ENCODE peak calls at places on chromosomes 13 and 19, in four cellular contexts. G, R, Y and V are unnamed samples.

GRCh38 chr13:50893211-50893852 is 16.3 kb upstream of the RNASEH2B start:
- DNase-seq in G (no peak), Y (peak), R (no peak), V (no peak)

GRCh38 chr13:91748416-91749089 is 350.1 kb downstream of the GPC5 start:
- DNase-seq in Y (no peak), R (no peak), G (no peak), V (no peak)

GRCh38 chr13:106612688-106613087 is 44.8 kb upstream of the ARGLU1 start:
- DNase-seq in Y (peak), G (no peak), R (peak), V (no peak)

GRCh38 chr13:90956036-90956435 is 391.5 kb upstream of the MIR17HG start:
- DNase-seq in R (no peak), G (no peak), Y (no peak), V (no peak)

GRCh38 chr13:20128459-20128927 is 32.4 kb downstream of the GJA3 start:
- DNase-seq in Y (no peak), R (no peak), G (no peak), V (no peak)

GRCh38 chr13:23087884-23088283 is 92.9 kb upstream of the SGCG start:
- DNase-seq in Y (peak), G (no peak), R (peak), V (no peak)

GRCh38 chr13:48094404-48094780 is 512 bp downstream of the MED4 start:
- DNase-seq in G (no peak), Y (peak), R (no peak), V (no peak)

GRCh38 chr19:37466277-37466797 is 907 bp downstream of the ZNF569 start:
- DNase-seq in Y (no peak), R (no peak), G (no peak), V (no peak)

GRCh38 chr19:55197531-55197930 is 11.8 kb downstream of the PTPRH start:
- DNase-seq in R (no peak), Y (no peak), G (no peak), V (no peak)

GRCh38 chr13:51000576-51001260 is 91.1 kb downstream of the RNASEH2B start:
- DNase-seq in R (no peak), Y (peak), G (no peak), V (no peak)

GRCh38 chr19:33302175-33302973 is at the start of gene CEBPA:
- DNase-seq in G (peak), R (peak), Y (peak), V (peak)

GRCh38 chr13:21233086-21233485 is 56.6 kb downstream of the MRPL57 start:
- DNase-seq in G (no peak), Y (no peak), R (no peak), V (no peak)

GRCh38 chr19:55384576-55385235 is 614 bp upstream of the TMEM238 start:
- DNase-seq in G (no peak), Y (no peak), R (no peak), V (no peak)

GRCh38 chr13:42996584-42996983 is 4.5 kb upstream of the EPSTI1 start:
- DNase-seq in R (peak), G (no peak), Y (peak), V (no peak)

GRCh38 chr13:56501750-56502149 is 639.0 kb upstream of the PRR20A start:
- DNase-seq in R (no peak), Y (no peak), G (no peak), V (no peak)

GRCh38 chr19:39497850-39498261 is 891 bp upstream of the DLL3 start:
- DNase-seq in Y (peak), G (peak), R (no peak), V (peak)

GRCh38 chr13:52399708-52400107 is 6.3 kb downstream of the THSD1 start:
- DNase-seq in G (no peak), R (no peak), Y (peak), V (no peak)

GRCh38 chr19:4622695-4623421 is 16.5 kb upstream of the TNFAIP8L1 start:
- DNase-seq in G (no peak), Y (no peak), R (no peak), V (no peak)

GRCh38 chr13:68749801-68750200 is 1357.8 kb upstream of the ATXN8OS start:
- DNase-seq in R (no peak), G (no peak), Y (no peak), V (no peak)

GRCh38 chr13:38670627-38671026 is 16.2 kb upstream of the FREM2 start:
- DNase-seq in G (no peak), R (no peak), Y (peak), V (no peak)

GRCh38 chr19:4976412-4977298 is 7.7 kb downstream of the KDM4B start:
- DNase-seq in R (no peak), Y (peak), G (no peak), V (peak)

DNA sequence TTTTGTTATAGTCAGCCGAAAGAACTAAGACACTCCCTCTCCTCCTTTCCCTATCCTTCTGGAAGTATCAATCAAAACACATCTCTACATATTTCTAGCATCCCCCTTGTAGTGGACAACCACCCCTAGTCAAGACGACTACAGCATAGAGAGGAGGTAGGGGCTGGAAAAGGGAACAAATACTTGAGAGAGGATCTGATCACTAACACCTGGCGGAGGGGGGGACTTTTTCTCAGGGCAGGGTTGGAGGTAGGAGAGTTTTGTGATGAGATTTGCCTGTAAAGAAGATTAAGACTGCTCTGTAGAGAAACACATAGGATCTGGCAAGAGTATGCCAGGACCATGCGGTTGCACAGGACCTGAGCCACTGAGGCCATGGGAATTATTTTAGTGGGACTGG is 208.1 kb downstream of the SHISA2 start:
- DNase-seq in G (no peak), Y (no peak), R (no peak), V (no peak)
- TF ChIP-seq CTCF in G (no peak), Y (no peak), R (no peak), V (no peak)

GRCh38 chr13:102325321-102325720 is 76.5 kb downstream of the FGF14 start:
- DNase-seq in G (no peak), Y (no peak), R (no peak), V (no peak)

GRCh38 chr13:102326381-102327118 is 75.3 kb downstream of the FGF14 start:
- DNase-seq in G (no peak), Y (no peak), R (no peak), V (no peak)

GRCh38 chr13:102322211-102322610 is 79.6 kb downstream of the FGF14 start:
- DNase-seq in Y (no peak), G (no peak), R (no peak), V (no peak)

GRCh38 chr13:102323505-102323904 is 78.3 kb downstream of the FGF14 start:
- DNase-seq in R (no peak), Y (no peak), G (no peak), V (no peak)

GRCh38 chr13:102323012-102323411 is 78.8 kb downstream of the FGF14 start:
- DNase-seq in Y (no peak), R (no peak), G (no peak), V (no peak)
- H3K27ac ChIP-seq in Y (no peak), R (no peak), G (no peak), V (no peak)

GRCh38 chr19:21322528-21322927 is 6.7 kb downstream of the ZNF708 start:
- DNase-seq in G (peak), R (no peak), Y (no peak), V (no peak)
- H3K4me3 ChIP-seq in G (peak), R (no peak), Y (no peak), V (no peak)

DNA sequence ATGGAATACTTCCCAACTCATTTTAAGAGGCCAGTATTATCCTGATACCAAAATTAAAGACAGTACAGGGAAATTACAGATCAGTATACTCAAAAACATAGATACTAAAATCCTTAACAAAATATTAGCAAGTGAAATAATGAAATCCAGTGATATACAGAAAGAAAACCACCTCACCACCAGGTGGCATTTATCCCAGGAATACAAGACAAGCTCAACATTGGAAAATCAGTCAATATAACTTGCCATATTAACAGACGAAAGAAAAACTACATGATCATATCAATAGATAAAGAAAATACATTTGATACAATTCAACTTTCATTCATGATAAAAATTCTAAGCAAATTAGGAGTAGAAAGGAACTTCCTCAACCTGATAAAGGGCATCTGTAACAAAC is 6.7 kb upstream of the GNA15 start:
- DNase-seq in G (no peak), Y (peak), R (peak), V (no peak)
- TF ChIP-seq CTCF in G (peak), Y (peak), R (peak), V (peak)

GRCh38 chr13:46604226-46604968 is 51.4 kb downstream of the LRCH1 start:
- DNase-seq in Y (no peak), R (no peak), G (no peak), V (no peak)
- H3K27ac ChIP-seq in Y (no peak), R (no peak), G (no peak), V (no peak)

GRCh38 chr13:112926003-112926402 is 43.0 kb upstream of the MCF2L start:
- DNase-seq in Y (no peak), R (no peak), G (no peak), V (no peak)

GRCh38 chr13:112928020-112928931 is 40.7 kb upstream of the MCF2L start:
- DNase-seq in G (no peak), R (no peak), Y (peak), V (no peak)

GRCh38 chr13:112928958-112929777 is 39.8 kb upstream of the MCF2L start:
- DNase-seq in Y (peak), R (peak), G (no peak), V (no peak)

GRCh38 chr13:112924365-112924764 is 44.6 kb upstream of the MCF2L start:
- DNase-seq in G (no peak), Y (no peak), R (no peak), V (no peak)

GRCh38 chr13:112926993-112927392 is 42.0 kb upstream of the MCF2L start:
- DNase-seq in G (no peak), R (no peak), Y (no peak), V (no peak)
- H3K4me3 ChIP-seq in G (no peak), R (no peak), Y (no peak), V (no peak)

GRCh38 chr19:8148088-8148409 is 1.3 kb downstream of the FBN3 start:
- DNase-seq in G (no peak), Y (no peak), R (no peak), V (no peak)

GRCh38 chr19:8147579-8147978 is 1.8 kb downstream of the FBN3 start:
- DNase-seq in R (no peak), G (no peak), Y (no peak), V (no peak)

GRCh38 chr19:8146877-8147575 is 2.4 kb downstream of the FBN3 start:
- DNase-seq in Y (no peak), G (no peak), R (no peak), V (no peak)

GRCh38 chr19:8144273-8144672 is 5.1 kb downstream of the FBN3 start:
- DNase-seq in Y (no peak), R (no peak), G (no peak), V (no peak)

DNA sequence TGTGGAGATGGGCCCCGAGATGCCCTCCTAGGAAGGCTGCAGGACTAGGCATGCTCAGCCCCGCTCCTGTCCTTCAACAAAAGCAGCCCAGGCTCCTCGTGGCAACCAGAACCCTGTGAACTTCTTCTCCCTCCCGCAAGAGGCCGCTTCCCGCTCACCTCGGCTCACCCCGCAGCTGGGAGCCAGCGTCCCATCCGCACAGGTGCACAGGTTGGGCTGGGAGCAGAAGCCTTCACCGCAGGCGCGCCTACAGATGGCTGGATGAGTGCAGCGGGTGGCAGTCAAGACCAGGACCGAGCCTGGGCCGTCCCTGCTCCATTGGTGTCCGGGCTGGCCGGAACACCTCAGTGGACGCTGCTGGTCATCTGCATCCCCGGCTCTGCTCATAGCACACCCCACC is 3.4 kb downstream of the FBN3 start:
- DNase-seq in G (no peak), R (no peak), Y (no peak), V (no peak)
- TF ChIP-seq CTCF in G (no peak), R (no peak), Y (no peak), V (no peak)

GRCh38 chr13:78599911-78600310 is 3.4 kb downstream of the POU4F1 start:
- DNase-seq in Y (no peak), G (no peak), R (no peak), V (no peak)

GRCh38 chr13:78600317-78600899 is 2.9 kb downstream of the POU4F1 start:
- DNase-seq in R (no peak), Y (peak), G (no peak), V (no peak)

GRCh38 chr13:78596701-78597550 is 6.4 kb downstream of the POU4F1 start:
- DNase-seq in G (no peak), Y (peak), R (no peak), V (peak)

GRCh38 chr13:78598382-78598781 is 5.0 kb downstream of the POU4F1 start:
- DNase-seq in Y (peak), G (no peak), R (no peak), V (no peak)

DNA sequence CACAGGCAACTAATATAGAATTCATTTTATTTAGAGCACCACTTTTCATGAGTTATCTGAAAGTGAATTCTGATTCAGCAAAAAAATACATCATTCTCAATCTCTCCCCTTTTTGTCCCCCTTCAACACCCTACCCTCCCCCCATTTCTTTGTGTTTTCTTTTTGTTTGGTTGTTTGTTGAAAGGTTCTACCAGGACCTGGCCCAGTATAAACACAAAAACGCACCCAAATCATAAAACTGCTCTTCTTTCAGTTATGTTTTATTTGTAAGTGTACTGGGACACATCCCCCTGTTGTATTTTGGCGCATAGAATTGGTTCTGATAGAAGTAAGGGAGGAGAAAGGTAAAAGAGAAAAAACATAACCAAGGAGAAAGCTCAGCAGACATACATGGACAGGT is 4.4 kb downstream of the POU4F1 start:
- DNase-seq in R (no peak), Y (no peak), G (no peak), V (no peak)
- H3K27ac ChIP-seq in R (no peak), Y (no peak), G (no peak), V (no peak)

DNA sequence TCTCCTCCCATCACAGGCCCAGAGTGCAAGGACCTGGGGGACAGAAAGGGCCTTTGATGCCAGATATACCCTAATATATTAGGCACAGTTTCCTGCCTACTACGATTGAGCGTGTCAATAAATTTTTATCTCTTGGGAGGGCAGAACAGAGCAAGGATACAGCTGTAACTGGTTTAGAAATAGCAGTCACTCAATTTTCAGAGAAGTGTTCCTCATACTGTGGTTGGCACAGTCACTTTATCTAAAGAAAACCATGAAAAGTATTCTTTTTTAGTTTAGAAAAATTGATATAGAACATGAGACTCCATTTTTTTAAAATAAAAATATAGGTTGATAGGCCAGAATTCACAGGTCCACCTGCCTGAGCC is 460 bp upstream of the ZNF155 start:
- DNase-seq in R (no peak), G (no peak), Y (no peak), V (no peak)
- H3K4me3 ChIP-seq in R (peak), G (peak), Y (peak), V (peak)

DNA sequence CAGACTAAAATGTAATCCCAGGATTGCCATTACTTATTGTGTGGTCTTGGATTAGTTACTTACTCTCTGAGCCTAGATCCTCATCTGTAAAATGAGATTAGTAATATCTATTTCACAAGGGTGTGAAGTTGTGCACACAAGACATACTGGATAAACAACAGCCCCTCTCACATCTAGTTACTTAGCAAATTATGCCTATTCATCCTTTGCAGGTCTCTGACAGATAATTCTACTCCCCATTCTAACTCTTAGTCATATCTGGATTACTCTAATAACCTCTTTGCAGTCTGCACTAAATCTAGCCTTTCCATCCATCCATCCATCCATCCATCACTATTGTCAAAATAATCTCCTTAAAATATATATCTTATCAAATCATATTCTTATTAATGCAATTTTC is 12.4 kb downstream of the MTRF1 start:
- DNase-seq in Y (no peak), R (no peak), G (no peak), V (no peak)
- TF ChIP-seq CTCF in Y (no peak), R (no peak), G (no peak), V (no peak)